ENCODE peak calls at places on chromosome 15, in six cellular contexts. R, Z, B, M, V and W are unnamed samples.
A peak's percentile ranks its signal among the peaks of the same experiment; 100 is the strongest.

GRCh38 chr15:72915843-72916242 is 132.3 kb upstream of the ADPGK start:
- DNase-seq in R (no peak), Z (no peak), B (no peak), M (no peak), V (no peak), W (no peak)

GRCh38 chr15:49328941-49329340 is 94.1 kb upstream of the FGF7 start:
- DNase-seq in R (peak; percentile 85), Z (no peak), B (no peak), M (no peak), V (no peak), W (no peak)

GRCh38 chr15:60326343-60326742 is 71.4 kb downstream of the ANXA2 start:
- DNase-seq in R (no peak), Z (no peak), B (no peak), M (no peak), V (no peak), W (no peak)

GRCh38 chr15:40706121-40706520 is 11.1 kb downstream of the RAD51 start:
- DNase-seq in R (no peak), Z (no peak), B (no peak), M (no peak), V (no peak), W (no peak)

GRCh38 chr15:59792359-59792758 is 103.2 kb upstream of the BNIP2 start:
- DNase-seq in R (no peak), Z (peak; percentile 62), B (no peak), M (no peak), V (peak; percentile 45), W (no peak)

GRCh38 chr15:67093146-67093874 is 27.9 kb downstream of the SMAD3 start:
- DNase-seq in R (no peak), Z (no peak), B (no peak), M (no peak), V (no peak), W (no peak)

GRCh38 chr15:59174846-59175831 is 31.5 kb upstream of the LDHAL6B start:
- DNase-seq in R (peak; percentile 73), Z (peak; percentile 8), B (peak; percentile 60), M (peak; percentile 82), V (peak; percentile 29), W (no peak)

GRCh38 chr15:98727115-98728040 is 79.0 kb downstream of the IGF1R start:
- DNase-seq in R (peak; percentile 98), Z (no peak), B (no peak), M (peak; percentile 91), V (no peak), W (peak; percentile 88)

GRCh38 chr15:98120561-98120960 is 160.1 kb downstream of the ARRDC4 start:
- DNase-seq in R (peak; percentile 15), Z (no peak), B (no peak), M (no peak), V (no peak), W (no peak)

GRCh38 chr15:85100186-85100937 is 118.7 kb downstream of the PDE8A start:
- DNase-seq in R (no peak), Z (no peak), B (no peak), M (no peak), V (no peak), W (no peak)

GRCh38 chr15:92020765-92021164 is 167.3 kb downstream of the SLCO3A1 start:
- DNase-seq in R (no peak), Z (no peak), B (no peak), M (peak; percentile 5), V (no peak), W (no peak)

GRCh38 chr15:68733666-68734065 is 87.0 kb downstream of the ANP32A start:
- DNase-seq in R (no peak), Z (no peak), B (no peak), M (no peak), V (no peak), W (no peak)

GRCh38 chr15:76324066-76324465 is 12.5 kb upstream of the ISL2 start:
- DNase-seq in R (no peak), Z (no peak), B (no peak), M (no peak), V (no peak), W (no peak)

GRCh38 chr15:50675524-50676144 is 11.0 kb downstream of the TRPM7 start:
- DNase-seq in R (no peak), Z (no peak), B (no peak), M (peak; percentile 73), V (no peak), W (no peak)

GRCh38 chr15:40307421-40308165 is at the start of gene PLCB2:
- DNase-seq in R (peak; percentile 72), Z (peak; percentile 68), B (peak; percentile 84), M (no peak), V (peak; percentile 80), W (no peak)

GRCh38 chr15:40762919-40763800 is 708 bp upstream of the GCHFR start:
- DNase-seq in R (peak; percentile 60), Z (peak; percentile 20), B (no peak), M (peak; percentile 47), V (peak; percentile 48), W (no peak)

GRCh38 chr15:89758981-89759380 is 7.9 kb upstream of the MESP1 start:
- DNase-seq in R (no peak), Z (no peak), B (no peak), M (no peak), V (no peak), W (no peak)

GRCh38 chr15:77739591-77740378 is 107.1 kb upstream of the LINGO1 start:
- DNase-seq in R (no peak), Z (no peak), B (no peak), M (no peak), V (no peak), W (no peak)

GRCh38 chr15:84736375-84736774 is 12.0 kb upstream of the ZNF592 start:
- DNase-seq in R (no peak), Z (peak; percentile 45), B (peak; percentile 83), M (no peak), V (peak; percentile 41), W (no peak)

GRCh38 chr15:44736261-44736765 is at the start of gene TRIM69:
- DNase-seq in R (no peak), Z (no peak), B (no peak), M (no peak), V (no peak), W (no peak)

GRCh38 chr15:70125605-70126004 is 27.9 kb upstream of the TLE3 start:
- DNase-seq in R (no peak), Z (no peak), B (no peak), M (no peak), V (no peak), W (no peak)

GRCh38 chr15:60667925-60668324 is 189.0 kb upstream of the ICE2 start:
- DNase-seq in R (no peak), Z (no peak), B (no peak), M (no peak), V (no peak), W (no peak)

GRCh38 chr15:85150130-85150480 is 168.4 kb downstream of the PDE8A start:
- DNase-seq in R (no peak), Z (no peak), B (no peak), M (no peak), V (no peak), W (no peak)

GRCh38 chr15:37045859-37046318 is 54.5 kb downstream of the MEIS2 start:
- DNase-seq in R (peak; percentile 89), Z (no peak), B (no peak), M (no peak), V (no peak), W (no peak)

GRCh38 chr15:67327312-67327711 is 72.7 kb downstream of the IQCH start:
- DNase-seq in R (no peak), Z (no peak), B (no peak), M (no peak), V (no peak), W (no peak)

GRCh38 chr15:40906947-40907802 is 12.9 kb downstream of the VPS18 start:
- DNase-seq in R (no peak), Z (peak; percentile 58), B (peak; percentile 76), M (no peak), V (peak; percentile 56), W (no peak)

GRCh38 chr15:57335326-57336118 is 40.8 kb upstream of the CGNL1 start:
- DNase-seq in R (no peak), Z (no peak), B (no peak), M (no peak), V (no peak), W (no peak)

GRCh38 chr15:57251941-57252340 is 124.4 kb upstream of the CGNL1 start:
- DNase-seq in R (no peak), Z (no peak), B (no peak), M (peak; percentile 25), V (no peak), W (no peak)

GRCh38 chr15:29939404-29939803 is 117.1 kb upstream of the TJP1 start:
- DNase-seq in R (no peak), Z (no peak), B (no peak), M (no peak), V (no peak), W (no peak)

GRCh38 chr15:58462547-58462946 is 30.8 kb downstream of the LIPC start:
- DNase-seq in R (peak; percentile 58), Z (no peak), B (no peak), M (no peak), V (no peak), W (no peak)

GRCh38 chr15:78684645-78685044 is 43.6 kb upstream of the CHRNB4 start:
- DNase-seq in R (no peak), Z (no peak), B (no peak), M (no peak), V (no peak), W (no peak)

GRCh38 chr15:65888998-65889397 is 19.7 kb downstream of the RAB11A start:
- DNase-seq in R (no peak), Z (no peak), B (no peak), M (no peak), V (no peak), W (no peak)

GRCh38 chr15:56228854-56229253 is 14.8 kb downstream of the RFX7 start:
- DNase-seq in R (no peak), Z (no peak), B (no peak), M (no peak), V (no peak), W (no peak)

GRCh38 chr15:85742186-85742751 is 52.5 kb downstream of the KLHL25 start:
- DNase-seq in R (no peak), Z (no peak), B (no peak), M (peak; percentile 79), V (no peak), W (no peak)

GRCh38 chr15:33242165-33242564 is 47.7 kb upstream of the FMN1 start:
- DNase-seq in R (peak; percentile 99), Z (no peak), B (no peak), M (no peak), V (no peak), W (peak; percentile 99)

GRCh38 chr15:63338170-63338569 is 43.5 kb downstream of the CA12 start:
- DNase-seq in R (no peak), Z (no peak), B (no peak), M (no peak), V (no peak), W (peak; percentile 82)

GRCh38 chr15:27418729-27419128 is 447.7 kb downstream of the GABRG3 start:
- DNase-seq in R (peak; percentile 48), Z (no peak), B (no peak), M (no peak), V (no peak), W (no peak)

GRCh38 chr15:33565099-33565498 is 254.3 kb downstream of the RYR3 start:
- DNase-seq in R (no peak), Z (no peak), B (no peak), M (peak; percentile 88), V (no peak), W (no peak)

GRCh38 chr15:98751767-98752166 is 103.4 kb downstream of the IGF1R start:
- DNase-seq in R (no peak), Z (no peak), B (no peak), M (no peak), V (no peak), W (no peak)